ENCODE peak calls at places on chromosomes 4 and X, in six cellular contexts. E is heart left ventricle, O is esophagus muscularis mucosa, V is K562, W is H1, X is breast epithelium. F is an unnamed sample.

GRCh38 chr4:80189581-80189955 is 7.7 kb upstream of the PRDM8 start:
- DNase-seq in O (no peak), E (no peak), X (no peak), V (no peak), W (no peak), F (no peak)

GRCh38 chr4:139633661-139634060 is 32.0 kb upstream of the MGST2 start:
- DNase-seq in V (peak), X (no peak), E (peak), W (peak), O (no peak), F (no peak)

GRCh38 chr4:158750379-158750778 is 18.4 kb upstream of the FNIP2 start:
- DNase-seq in E (no peak), W (no peak), O (no peak), X (no peak), V (no peak), F (no peak)

GRCh38 chr4:145623831-145624230 is 4.6 kb downstream of the MMAA start:
- DNase-seq in W (no peak), E (no peak), V (no peak), O (no peak), X (no peak), F (peak)

GRCh38 chr4:37450911-37451310 is 206.4 kb downstream of the NWD2 start:
- DNase-seq in W (no peak), X (no peak), E (no peak), V (no peak), O (no peak), F (no peak)

GRCh38 chr4:125520258-125520990 is 205.7 kb downstream of the FAT4 start:
- DNase-seq in E (no peak), X (no peak), W (no peak), O (no peak), V (no peak), F (no peak)

GRCh38 chrX:123489011-123489410 is 243.8 kb downstream of the THOC2 start:
- DNase-seq in V (no peak), X (no peak), E (no peak), O (no peak), W (no peak), F (no peak)

GRCh38 chrX:154332561-154332960 is 37.0 kb downstream of the TKTL1 start:
- DNase-seq in V (no peak), W (no peak), O (no peak), E (no peak), X (no peak), F (no peak)

GRCh38 chrX:77444075-77444474 is 3.1 kb upstream of the FGF16 start:
- DNase-seq in W (no peak), E (no peak), V (no peak), X (no peak), O (no peak), F (no peak)

GRCh38 chr4:48787031-48787430 is 7.0 kb upstream of the FRYL start:
- DNase-seq in V (no peak), X (no peak), O (no peak), E (no peak), W (no peak), F (no peak)

DNA sequence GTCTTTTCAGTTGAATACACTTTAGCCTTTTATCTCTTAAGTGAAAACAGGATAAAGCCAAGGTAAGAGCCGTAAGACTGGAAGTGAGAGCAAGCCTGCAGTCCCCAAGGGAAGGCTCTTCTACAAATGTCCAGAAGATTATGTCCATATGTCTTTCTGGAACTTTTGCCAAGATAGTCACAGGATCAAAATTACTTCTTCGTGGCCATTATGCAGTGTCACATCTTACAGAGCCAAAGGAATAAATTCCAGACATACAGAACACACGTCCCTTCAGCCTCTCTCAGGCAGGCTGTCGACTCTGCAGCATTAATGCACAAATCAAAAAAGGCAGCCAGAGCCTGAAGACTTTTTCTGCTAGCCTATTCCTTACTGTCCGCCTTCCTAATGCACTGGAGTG is 10.9 kb upstream of the GATB start:
- DNase-seq in V (no peak), X (no peak), E (no peak), O (no peak), W (no peak), F (no peak)
- TF ChIP-seq POLR2A in V (no peak), X (no peak), E (no peak), O (no peak), W (no peak), F (no peak)

GRCh38 chr4:3781193-3781886 is 15.2 kb downstream of the ADRA2C start:
- DNase-seq in V (peak), W (no peak), X (no peak), E (no peak), O (no peak), F (peak)

GRCh38 chr4:3781997-3782930 is 16.1 kb downstream of the ADRA2C start:
- DNase-seq in V (no peak), O (no peak), X (no peak), E (no peak), W (no peak), F (no peak)

GRCh38 chr4:3784469-3785291 is 18.5 kb downstream of the ADRA2C start:
- DNase-seq in V (no peak), O (no peak), E (no peak), X (no peak), W (no peak), F (no peak)

GRCh38 chr4:3785292-3785565 is 19.0 kb downstream of the ADRA2C start:
- DNase-seq in W (no peak), O (no peak), E (no peak), V (no peak), X (no peak), F (no peak)

DNA sequence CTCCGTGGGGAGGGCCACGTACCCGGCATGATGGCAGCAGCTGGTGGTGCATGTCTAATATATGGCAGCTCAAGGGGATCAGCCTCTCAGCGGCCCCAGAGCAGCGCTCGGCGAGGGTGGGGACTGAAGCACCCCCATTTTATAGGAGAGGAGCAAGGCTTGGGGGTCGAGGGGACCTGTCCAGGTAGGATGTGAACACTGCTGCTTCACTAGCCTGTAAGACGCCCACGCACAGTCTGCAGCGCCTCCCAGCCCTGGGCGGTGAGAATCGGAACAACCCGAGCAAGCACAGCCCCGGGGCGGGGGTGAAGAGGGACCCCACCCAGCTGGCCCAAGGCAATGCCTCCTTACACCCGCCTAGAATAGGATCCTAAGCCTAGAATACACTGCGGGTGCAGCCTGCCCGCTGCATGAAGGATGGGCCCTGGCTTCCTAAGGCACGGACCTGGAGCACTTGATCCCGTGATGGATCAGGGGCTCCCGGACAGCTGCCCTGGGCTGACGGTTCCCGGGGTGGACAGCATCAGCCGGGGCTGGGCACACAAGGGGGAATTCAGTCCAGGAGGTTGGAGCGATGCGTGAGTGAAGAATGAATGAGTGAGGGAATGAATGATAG is 17.6 kb downstream of the ADRA2C start:
- DNase-seq in O (no peak), X (no peak), W (peak), V (peak), E (no peak), F (no peak)
- TF ChIP-seq POLR2A in O (no peak), X (no peak), W (no peak), V (no peak), E (no peak), F (no peak)

GRCh38 chr4:127782275-127783025 is at the start of gene HSPA4L:
- DNase-seq in E (peak), O (peak), W (no peak), X (peak), V (no peak), F (peak)
- TF ChIP-seq POLR2A in E (no peak), O (peak), W (peak), X (peak), V (peak), F (peak)

DNA sequence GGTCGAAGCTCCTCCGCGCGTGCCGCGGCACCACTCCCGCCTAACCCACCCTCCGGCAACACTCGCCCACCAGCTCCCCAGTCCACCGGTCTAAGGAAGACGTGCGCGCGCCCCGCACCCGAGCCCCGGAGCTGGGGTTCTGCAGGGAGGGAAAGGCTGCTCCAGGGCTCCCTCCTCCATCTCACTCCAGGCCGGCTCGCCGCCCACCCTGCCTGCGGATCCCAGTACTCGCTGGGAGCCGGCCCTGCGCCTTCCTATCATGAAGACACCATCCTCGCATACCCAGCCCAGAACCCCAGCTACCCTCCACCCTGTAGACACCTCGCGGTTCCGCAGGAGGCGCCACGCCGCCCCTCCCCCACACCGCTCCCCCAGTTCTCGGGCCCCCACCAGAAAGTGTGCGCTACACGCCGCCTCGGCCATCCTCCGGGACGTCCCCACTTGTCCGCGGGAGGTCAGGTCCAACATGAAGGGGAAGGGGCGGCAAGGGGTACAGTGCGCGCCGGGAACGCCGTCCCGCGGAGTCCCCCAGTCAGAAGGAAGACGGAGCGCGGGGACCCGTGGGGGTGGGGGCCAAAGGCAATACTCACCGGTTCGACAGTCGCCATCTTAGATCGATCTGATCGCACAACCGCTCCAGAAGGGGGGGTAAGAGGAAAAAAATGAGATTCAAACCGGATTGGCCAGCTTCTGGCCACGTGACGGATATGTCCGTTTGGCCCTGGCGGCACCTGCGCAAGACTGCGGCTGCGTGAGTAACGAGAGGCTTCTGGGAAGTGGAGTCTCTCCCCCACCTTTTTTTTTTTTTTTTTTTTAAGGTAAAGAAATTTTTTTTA is at the start of gene EIF4E:
- DNase-seq in X (peak), O (peak), V (peak), W (peak), E (peak), F (peak)
- TF ChIP-seq POLR2A in X (no peak), O (no peak), V (peak), W (peak), E (no peak), F (peak)

F was measured in erythroblast.